ENCODE peak calls at places on chromosomes 5 and 9, in four cellular contexts. One of them, this sample, is unnamed.

GRCh38 chr5:81315336-81315735 is 13.9 kb downstream of the ZCCHC9 start:
- DNase-seq in HCT116: no peak
- DNase-seq in heart left ventricle: no peak
- DNase-seq in transverse colon: no peak
- DNase-seq in this sample: no peak

GRCh38 chr5:59660737-59661136 is 232.8 kb downstream of the PDE4D start:
- DNase-seq in HCT116: no peak
- DNase-seq in heart left ventricle: no peak
- DNase-seq in transverse colon: no peak
- DNase-seq in this sample: peak; percentile 49

GRCh38 chr9:126673689-126674364 is 60.1 kb downstream of the LMX1B start:
- DNase-seq in HCT116: no peak
- DNase-seq in heart left ventricle: no peak
- DNase-seq in transverse colon: no peak
- DNase-seq in this sample: no peak

GRCh38 chr5:36664762-36665161 is 58.4 kb downstream of the SLC1A3 start:
- DNase-seq in HCT116: peak; percentile 57
- DNase-seq in heart left ventricle: no peak
- DNase-seq in transverse colon: no peak
- DNase-seq in this sample: no peak

GRCh38 chr9:109253637-109254284 is 67.1 kb downstream of the EPB41L4B start:
- DNase-seq in HCT116: peak; percentile 64
- DNase-seq in heart left ventricle: no peak
- DNase-seq in transverse colon: no peak
- DNase-seq in this sample: no peak

GRCh38 chr9:126461608-126462007 is 135.0 kb downstream of the MVB12B start:
- DNase-seq in HCT116: no peak
- DNase-seq in heart left ventricle: no peak
- DNase-seq in transverse colon: no peak
- DNase-seq in this sample: no peak

GRCh38 chr5:153799466-153799865 is 239.2 kb downstream of the FAM114A2 start:
- DNase-seq in HCT116: no peak
- DNase-seq in heart left ventricle: no peak
- DNase-seq in transverse colon: no peak
- DNase-seq in this sample: no peak

GRCh38 chr9:136902259-136902821 is 16.0 kb downstream of the TRAF2 start:
- DNase-seq in HCT116: no peak
- DNase-seq in heart left ventricle: peak; percentile 85
- DNase-seq in transverse colon: peak; percentile 89
- DNase-seq in this sample: no peak

GRCh38 chr5:125717209-125717608 is 706.0 kb upstream of the GRAMD2B start:
- DNase-seq in HCT116: no peak
- DNase-seq in heart left ventricle: no peak
- DNase-seq in transverse colon: no peak
- DNase-seq in this sample: no peak

GRCh38 chr9:73753171-73753570 is 601.5 kb downstream of the ANXA1 start:
- DNase-seq in HCT116: no peak
- DNase-seq in heart left ventricle: no peak
- DNase-seq in transverse colon: no peak
- DNase-seq in this sample: no peak

GRCh38 chr9:6354072-6354686 is 26.0 kb downstream of the TPD52L3 start:
- DNase-seq in HCT116: peak; percentile 49
- DNase-seq in heart left ventricle: no peak
- DNase-seq in transverse colon: no peak
- DNase-seq in this sample: peak; percentile 70

GRCh38 chr9:7174884-7175283 is 417.1 kb downstream of the KDM4C start:
- DNase-seq in HCT116: no peak
- DNase-seq in heart left ventricle: no peak
- DNase-seq in transverse colon: no peak
- DNase-seq in this sample: no peak

GRCh38 chr9:70924905-70925547 is 196.4 kb downstream of the TRPM3 start:
- DNase-seq in HCT116: peak; percentile 48
- DNase-seq in heart left ventricle: no peak
- DNase-seq in transverse colon: peak; percentile 27
- DNase-seq in this sample: peak; percentile 38

GRCh38 chr9:135506327-135507103 is 6.0 kb downstream of the MRPS2 start:
- DNase-seq in HCT116: no peak
- DNase-seq in heart left ventricle: no peak
- DNase-seq in transverse colon: no peak
- DNase-seq in this sample: no peak

GRCh38 chr5:120938604-120939003 is 474.5 kb downstream of the PRR16 start:
- DNase-seq in HCT116: no peak
- DNase-seq in heart left ventricle: no peak
- DNase-seq in transverse colon: no peak
- DNase-seq in this sample: no peak

GRCh38 chr5:143148461-143149170 is 254.9 kb downstream of the NR3C1 start:
- DNase-seq in HCT116: no peak
- DNase-seq in heart left ventricle: no peak
- DNase-seq in transverse colon: no peak
- DNase-seq in this sample: no peak

GRCh38 chr5:175517824-175518450 is 39.6 kb downstream of the SFXN1 start:
- DNase-seq in HCT116: peak; percentile 8
- DNase-seq in heart left ventricle: no peak
- DNase-seq in transverse colon: no peak
- DNase-seq in this sample: peak; percentile 79

GRCh38 chr5:119355636-119356383 is at the start of gene TNFAIP8:
- DNase-seq in HCT116: no peak
- DNase-seq in heart left ventricle: peak; percentile 62
- DNase-seq in transverse colon: peak; percentile 59
- DNase-seq in this sample: peak; percentile 62

GRCh38 chr9:124283232-124283814 is 25.6 kb downstream of the NEK6 start:
- DNase-seq in HCT116: no peak
- DNase-seq in heart left ventricle: no peak
- DNase-seq in transverse colon: no peak
- DNase-seq in this sample: no peak

DNA sequence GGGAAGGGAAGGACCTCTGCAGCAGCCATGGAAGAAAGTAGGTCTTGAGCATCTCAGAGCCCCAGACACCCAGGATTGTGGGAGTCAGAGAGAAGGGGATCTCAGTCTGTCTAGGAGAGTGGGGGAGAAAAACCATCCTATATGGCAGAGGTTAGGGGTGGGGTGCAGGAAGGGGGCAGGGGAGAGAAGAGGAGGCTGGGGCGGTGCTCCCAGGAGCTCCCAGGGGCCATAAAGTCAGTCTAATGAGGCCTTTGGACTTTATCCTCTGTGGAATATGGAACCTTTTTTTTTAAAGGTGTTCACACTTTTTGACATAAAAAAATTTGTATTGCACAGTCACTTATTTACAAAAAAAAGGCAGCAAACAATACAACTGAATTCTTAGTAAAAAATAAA is 52.0 kb upstream of the SYNPO start:
- DNase-seq in HCT116: no peak
- DNase-seq in heart left ventricle: peak; percentile 18
- DNase-seq in transverse colon: peak; percentile 61
- DNase-seq in this sample: no peak
- TF ChIP-seq POLR2A in HCT116: no peak
- TF ChIP-seq POLR2A in heart left ventricle: no peak
- TF ChIP-seq POLR2A in transverse colon: no peak
- TF ChIP-seq POLR2A in this sample: no peak

DNA sequence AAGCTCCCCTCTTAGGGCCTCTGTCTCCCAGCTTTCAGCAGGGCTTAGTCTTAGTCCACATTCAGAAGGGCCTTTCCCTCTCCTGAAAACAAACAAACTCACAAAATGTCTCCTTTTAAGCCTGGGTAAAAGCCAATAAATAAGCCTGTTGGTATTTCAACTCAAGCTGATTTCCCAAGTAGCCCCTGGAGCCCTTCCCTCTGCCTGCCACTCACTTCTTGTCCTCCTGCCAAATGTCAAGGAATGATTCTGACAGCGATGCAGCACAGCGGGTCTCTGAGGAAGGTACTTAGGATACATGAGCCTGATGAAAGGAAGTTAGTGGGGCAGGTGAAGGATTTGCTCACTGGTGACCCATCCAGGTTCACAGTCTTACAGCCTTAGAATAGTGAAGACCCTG is 210.5 kb downstream of the PJA2 start:
- DNase-seq in HCT116: no peak
- DNase-seq in heart left ventricle: no peak
- DNase-seq in transverse colon: no peak
- DNase-seq in this sample: no peak
- TF ChIP-seq POLR2A in HCT116: no peak
- TF ChIP-seq POLR2A in heart left ventricle: no peak
- TF ChIP-seq POLR2A in transverse colon: no peak
- TF ChIP-seq POLR2A in this sample: no peak

GRCh38 chr5:150557507-150557872 is 49.6 kb downstream of the NDST1 start:
- DNase-seq in HCT116: no peak
- DNase-seq in heart left ventricle: no peak
- DNase-seq in transverse colon: no peak
- DNase-seq in this sample: no peak

GRCh38 chr5:150559701-150560100 is 51.8 kb downstream of the NDST1 start:
- DNase-seq in HCT116: no peak
- DNase-seq in heart left ventricle: no peak
- DNase-seq in transverse colon: no peak
- DNase-seq in this sample: no peak

GRCh38 chr5:150560401-150561191 is 52.7 kb downstream of the NDST1 start:
- DNase-seq in HCT116: peak; percentile 79
- DNase-seq in heart left ventricle: peak; percentile 81
- DNase-seq in transverse colon: peak; percentile 93
- DNase-seq in this sample: peak; percentile 82

GRCh38 chr5:150558088-150558621 is 50.2 kb downstream of the NDST1 start:
- DNase-seq in HCT116: no peak
- DNase-seq in heart left ventricle: no peak
- DNase-seq in transverse colon: no peak
- DNase-seq in this sample: no peak

GRCh38 chr5:150559088-150559487 is 51.2 kb downstream of the NDST1 start:
- DNase-seq in HCT116: no peak
- DNase-seq in heart left ventricle: no peak
- DNase-seq in transverse colon: no peak
- DNase-seq in this sample: no peak
- TF ChIP-seq POLR2A in HCT116: no peak
- TF ChIP-seq POLR2A in heart left ventricle: no peak
- TF ChIP-seq POLR2A in transverse colon: no peak
- TF ChIP-seq POLR2A in this sample: no peak

GRCh38 chr9:76394896-76395244 is 644 bp upstream of the RFK start:
- DNase-seq in HCT116: peak; percentile 43
- DNase-seq in heart left ventricle: peak; percentile 71
- DNase-seq in transverse colon: peak; percentile 68
- DNase-seq in this sample: peak; percentile 95
- TF ChIP-seq POLR2A in HCT116: no peak
- TF ChIP-seq POLR2A in heart left ventricle: no peak
- TF ChIP-seq POLR2A in transverse colon: no peak
- TF ChIP-seq POLR2A in this sample: peak; percentile 81

DNA sequence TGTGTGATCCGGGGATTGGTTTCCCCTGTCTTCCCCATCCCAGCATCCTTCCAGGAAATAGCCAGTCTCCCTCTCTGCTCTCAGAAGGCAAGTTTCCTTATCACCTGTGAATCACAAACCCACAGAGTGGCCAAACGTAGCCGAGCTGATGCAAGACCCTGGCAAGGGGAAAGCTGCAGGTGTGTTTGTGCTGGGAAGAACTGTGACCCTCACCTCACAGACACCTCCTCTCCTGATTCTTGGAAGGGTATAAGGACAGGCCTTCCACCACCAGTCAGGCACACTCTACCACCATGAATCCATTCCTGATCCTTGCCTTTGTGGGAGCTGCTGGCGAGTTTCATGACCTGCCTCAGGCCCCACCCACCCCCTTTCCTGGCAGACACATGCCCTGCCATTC is at the start of gene PRSS3:
- DNase-seq in HCT116: no peak
- DNase-seq in heart left ventricle: no peak
- DNase-seq in transverse colon: no peak
- DNase-seq in this sample: no peak
- TF ChIP-seq POLR2A in HCT116: no peak
- TF ChIP-seq POLR2A in heart left ventricle: no peak
- TF ChIP-seq POLR2A in transverse colon: no peak
- TF ChIP-seq POLR2A in this sample: no peak

GRCh38 chr9:128322342-128323191 is at the start of the genes COQ4 and TRUB2:
- DNase-seq in HCT116: peak; percentile 92
- DNase-seq in heart left ventricle: peak; percentile 94
- DNase-seq in transverse colon: peak; percentile 95
- DNase-seq in this sample: peak; percentile 97
- TF ChIP-seq POLR2A in HCT116: peak; percentile 82
- TF ChIP-seq POLR2A in heart left ventricle: peak; percentile 40
- TF ChIP-seq POLR2A in transverse colon: peak; percentile 37
- TF ChIP-seq POLR2A in this sample: peak; percentile 64

DNA sequence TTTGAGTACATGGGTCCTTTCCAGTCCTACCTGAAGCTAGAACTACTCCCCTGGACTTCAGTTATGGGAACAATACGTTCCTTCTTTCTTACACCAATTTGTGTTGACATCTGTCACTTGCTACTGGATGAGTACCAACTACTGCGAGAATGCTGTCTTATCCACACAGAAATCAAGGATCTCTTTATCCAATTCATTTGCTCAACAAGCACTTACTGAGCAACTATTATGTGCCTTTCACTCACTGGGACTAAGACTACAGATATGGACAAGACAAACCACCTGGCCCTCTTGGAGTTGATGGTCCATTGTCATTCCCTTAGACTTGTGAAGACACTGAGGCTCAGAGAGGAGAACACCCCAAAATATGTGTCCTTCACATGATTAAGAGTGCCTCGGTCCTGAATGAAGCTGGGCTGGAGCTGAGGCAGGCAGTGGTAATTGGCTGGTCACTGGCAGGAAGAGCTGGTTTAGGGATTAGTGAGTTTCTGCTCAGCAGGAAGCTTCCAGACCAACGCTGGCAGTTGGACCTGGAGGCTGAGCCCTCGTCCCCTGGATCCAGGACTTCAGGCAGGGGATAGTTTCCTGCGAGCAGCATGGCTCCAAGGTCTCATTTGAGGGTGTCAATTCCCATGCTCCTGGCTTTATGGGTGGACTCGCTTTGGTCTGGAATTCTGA is 8.4 kb upstream of the ARSI start:
- DNase-seq in HCT116: no peak
- DNase-seq in heart left ventricle: no peak
- DNase-seq in transverse colon: no peak
- DNase-seq in this sample: no peak
- TF ChIP-seq POLR2A in HCT116: no peak
- TF ChIP-seq POLR2A in heart left ventricle: no peak
- TF ChIP-seq POLR2A in transverse colon: no peak
- TF ChIP-seq POLR2A in this sample: no peak

This sample was measured in erythroblast.